ENCODE peak calls at places on chromosomes 3 and 15, in five cellular contexts. D is A549, M is choroid plexus epithelial cell, G is cardiac fibroblast, W is A673. N is an unnamed sample.

GRCh38 chr3:194714122-194714425 is 28.4 kb downstream of the FAM43A start:
- DNase-seq in D (no peak), M (no peak), W (no peak), G (no peak), N (no peak)

GRCh38 chr3:108489776-108490175 is 20.6 kb downstream of the MYH15 start:
- DNase-seq in G (peak; percentile 73), D (peak; percentile 28), W (peak; percentile 68), M (peak; percentile 78), N (peak; percentile 43)

GRCh38 chr3:47022540-47023161 is 43.2 kb downstream of the NBEAL2 start:
- DNase-seq in D (no peak), W (no peak), M (peak; percentile 47), G (no peak), N (no peak)

GRCh38 chr15:70955151-70955550 is 62.5 kb downstream of the LRRC49 start:
- DNase-seq in W (no peak), G (no peak), D (no peak), M (peak; percentile 23), N (peak; percentile 8)

GRCh38 chr15:50945725-50946124 is 37.2 kb downstream of the AP4E1 start:
- DNase-seq in W (peak; percentile 55), G (peak; percentile 68), D (no peak), M (peak; percentile 48), N (peak; percentile 5)

GRCh38 chr3:59710556-59710953 is 660.7 kb upstream of the CFAP20DC start:
- DNase-seq in W (no peak), G (no peak), D (no peak), M (no peak), N (no peak)

GRCh38 chr3:16460273-16460672 is 53.2 kb downstream of the RFTN1 start:
- DNase-seq in G (no peak), D (no peak), M (no peak), W (no peak), N (no peak)

GRCh38 chr3:77055841-77056341 is 16.0 kb downstream of the ROBO2 start:
- DNase-seq in M (peak; percentile 13), W (no peak), G (no peak), D (no peak), N (no peak)

GRCh38 chr15:88900309-88900981 is 5.1 kb upstream of the HAPLN3 start:
- DNase-seq in G (peak; percentile 83), W (no peak), D (no peak), M (peak; percentile 69), N (peak; percentile 36)

GRCh38 chr15:77525907-77526581 is 105.4 kb downstream of the HMG20A start:
- DNase-seq in D (no peak), W (no peak), G (no peak), M (no peak), N (no peak)

GRCh38 chr3:72418149-72418686 is 430.0 kb downstream of the SHQ1 start:
- DNase-seq in W (no peak), D (no peak), M (peak; percentile 15), G (peak; percentile 29), N (no peak)

GRCh38 chr3:142881445-142882224 is 7.2 kb downstream of the PCOLCE2 start:
- DNase-seq in D (no peak), G (no peak), M (no peak), W (no peak), N (no peak)

GRCh38 chr15:68783226-68784054 is 37.3 kb downstream of the ANP32A start:
- DNase-seq in D (peak; percentile 75), W (peak; percentile 27), G (no peak), M (peak; percentile 38), N (no peak)

GRCh38 chr3:42056840-42057239 is 34.3 kb upstream of the TRAK1 start:
- DNase-seq in W (no peak), D (no peak), G (no peak), M (no peak), N (no peak)

GRCh38 chr3:140434261-140434905 is 243.5 kb upstream of the TRIM42 start:
- DNase-seq in W (no peak), M (no peak), G (no peak), D (no peak), N (no peak)

GRCh38 chr3:115239717-115240116 is 92.6 kb upstream of the ZBTB20 start:
- DNase-seq in D (peak; percentile 83), G (peak; percentile 97), M (peak; percentile 82), W (peak; percentile 86), N (peak; percentile 94)

GRCh38 chr3:24123596-24123995 is 178.5 kb downstream of the NR1D2 start:
- DNase-seq in D (no peak), G (peak; percentile 36), M (peak; percentile 70), W (peak; percentile 14), N (peak; percentile 60)

GRCh38 chr15:66879968-66880367 is 177.9 kb downstream of the SMAD6 start:
- DNase-seq in D (no peak), W (no peak), G (no peak), M (no peak), N (no peak)

GRCh38 chr3:100306695-100307094 is 27.9 kb upstream of the NIT2 start:
- DNase-seq in W (no peak), M (no peak), G (no peak), D (no peak), N (no peak)

GRCh38 chr3:156230291-156230900 is 110.0 kb downstream of the KCNAB1 start:
- DNase-seq in D (no peak), G (peak; percentile 31), W (no peak), M (no peak), N (no peak)

GRCh38 chr3:27667751-27668150 is 54.4 kb downstream of the EOMES start:
- DNase-seq in D (no peak), G (no peak), M (no peak), W (no peak), N (no peak)

GRCh38 chr3:125414671-125415070 is 39.5 kb upstream of the ZNF148 start:
- DNase-seq in D (no peak), M (no peak), W (no peak), G (no peak), N (no peak)

GRCh38 chr3:194682651-194683310 is 2.9 kb upstream of the FAM43A start:
- DNase-seq in G (peak; percentile 92), D (peak; percentile 78), M (peak; percentile 95), W (peak; percentile 90), N (peak; percentile 88)

GRCh38 chr3:33883538-33884203 is 85.2 kb downstream of the PDCD6IP start:
- DNase-seq in W (peak; percentile 85), M (peak; percentile 71), D (peak; percentile 21), G (peak; percentile 69), N (peak; percentile 53)

GRCh38 chr15:69794643-69795461 is 302.9 kb downstream of the TLE3 start:
- DNase-seq in G (peak; percentile 59), D (no peak), W (no peak), M (peak; percentile 61), N (peak; percentile 65)
- H3K4me3 ChIP-seq in G (no peak overlapping the region), D (no peak overlapping the region), W (no peak overlapping the region), M (no peak overlapping the region), N (no peak overlapping the region)

GRCh38 chr15:81289910-81290309 is 34.0 kb downstream of the STARD5 start:
- DNase-seq in W (no peak), G (peak; percentile 4), M (no peak), D (no peak), N (no peak)

GRCh38 chr15:81294501-81294850 is 29.5 kb downstream of the STARD5 start:
- DNase-seq in W (no peak), G (no peak), D (no peak), M (no peak), N (no peak)

GRCh38 chr15:81292516-81293001 is 31.4 kb downstream of the STARD5 start:
- DNase-seq in W (no peak), D (no peak), M (no peak), G (no peak), N (no peak)

GRCh38 chr15:81293728-81294500 is 30.0 kb downstream of the STARD5 start:
- DNase-seq in D (no peak), G (no peak), M (no peak), W (no peak), N (no peak)

GRCh38 chr15:81291916-81292424 is 32.0 kb downstream of the STARD5 start:
- DNase-seq in G (no peak), M (no peak), D (no peak), W (no peak), N (no peak)
- H3K4me3 ChIP-seq in G (no peak overlapping the region), M (no peak overlapping the region), D (no peak overlapping the region), W (no peak overlapping the region), N (no peak overlapping the region)

GRCh38 chr3:88623709-88624108 is 473.9 kb downstream of the C3orf38 start:
- DNase-seq in G (no peak), W (no peak), D (no peak), M (no peak), N (no peak)

GRCh38 chr3:88617283-88617682 is 467.5 kb downstream of the C3orf38 start:
- DNase-seq in G (no peak), W (peak; percentile 54), M (peak; percentile 10), D (no peak), N (no peak)

GRCh38 chr3:88618121-88618645 is 468.4 kb downstream of the C3orf38 start:
- DNase-seq in M (no peak), G (no peak), W (peak; percentile 50), D (no peak), N (no peak)
- H3K4me3 ChIP-seq in M (no peak overlapping the region), G (no peak overlapping the region), W (no peak overlapping the region), D (no peak overlapping the region), N (no peak overlapping the region)

DNA sequence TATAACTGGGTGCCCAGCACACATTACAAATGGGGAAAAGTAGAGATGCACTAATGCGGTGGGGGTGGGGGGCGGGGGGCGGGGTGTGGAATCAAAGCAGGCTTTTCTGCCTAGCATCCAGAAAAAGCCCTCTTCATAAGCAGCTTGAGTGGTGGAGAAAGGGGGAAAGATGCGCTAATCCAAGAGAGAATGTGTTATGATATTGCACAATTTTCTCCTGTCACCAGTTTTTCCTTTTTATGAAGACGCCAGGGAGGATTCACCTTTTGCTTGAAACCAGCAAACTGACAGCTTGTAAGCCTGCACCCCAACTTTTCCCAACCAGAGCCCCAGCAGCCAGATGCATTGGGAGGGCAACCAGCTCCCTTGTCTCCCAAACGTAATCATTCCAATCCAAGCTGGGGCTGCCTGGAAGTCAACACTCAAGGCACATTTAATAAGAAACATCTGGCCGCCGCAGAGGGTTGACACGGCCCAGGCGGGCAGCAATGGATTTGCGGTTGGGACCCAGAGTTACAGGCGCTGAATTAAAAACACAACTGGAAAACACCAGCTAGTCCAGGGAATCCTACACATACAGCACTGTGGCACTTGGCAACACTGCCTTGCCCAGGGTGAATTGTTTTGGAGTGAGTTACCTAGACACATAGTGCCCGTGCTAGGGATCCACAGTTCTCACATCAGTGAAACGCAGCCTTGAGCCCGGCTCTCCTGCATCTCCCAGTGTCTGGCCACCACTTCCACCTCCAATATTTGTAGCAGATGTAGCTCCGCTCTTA is 218.5 kb upstream of the PRICKLE2 start:
- DNase-seq in W (peak; percentile 25), M (peak; percentile 59), D (no peak), G (peak; percentile 18), N (peak; percentile 65)
- H3K4me3 ChIP-seq in W (no peak overlapping the region), M (peak overlapping the region; percentile 63), D (no peak overlapping the region), G (no peak overlapping the region), N (peak overlapping the region; percentile 14)

DNA sequence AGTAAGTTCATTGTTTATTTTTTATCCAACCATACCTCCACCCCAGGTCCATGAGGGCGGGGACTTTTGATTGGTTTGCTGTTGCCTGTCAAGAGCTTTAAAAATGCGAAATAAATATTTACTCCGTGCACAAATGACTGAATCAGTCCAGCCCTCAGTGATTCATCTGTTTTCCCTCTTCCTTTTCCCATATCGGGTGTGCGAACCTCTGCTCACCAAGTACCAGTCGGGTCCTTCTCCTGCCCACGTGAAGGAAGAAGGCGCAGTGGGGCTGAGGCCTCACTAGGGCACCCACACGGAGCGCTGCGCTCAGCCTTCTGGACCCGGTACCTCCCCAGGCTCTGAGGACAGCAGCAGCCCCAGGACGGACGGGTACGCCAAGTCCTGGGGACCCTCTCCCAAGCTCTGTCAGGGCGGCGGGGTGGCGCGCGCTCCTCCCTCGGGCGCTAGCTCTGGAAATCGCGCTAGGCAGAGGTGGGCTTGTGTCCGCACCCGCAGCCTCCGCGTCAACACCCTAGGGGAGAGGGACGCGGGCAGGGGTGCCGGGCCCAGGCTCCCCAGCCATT is 70.5 kb upstream of the EPHB3 start:
- DNase-seq in G (peak; percentile 17), D (no peak), M (no peak), W (no peak), N (no peak)
- H3K4me3 ChIP-seq in G (no peak overlapping the region), D (peak overlapping the region; percentile 25), M (no peak overlapping the region), W (no peak overlapping the region), N (no peak overlapping the region)

N was measured in astrocyte of the spinal cord.